ENCODE peak calls at places on chromosomes 5 and 9, in five cellular contexts. One of them, this sample, is unnamed.

GRCh38 chr9:77731930-77732329 is 83.8 kb upstream of the GNA14 start:
- DNase-seq in fibroblast of mammary gland: no peak
- DNase-seq in A549: no peak
- DNase-seq in heart right ventricle: no peak
- DNase-seq in PC-3: no peak
- DNase-seq in this sample: peak

GRCh38 chr9:137813167-137813566 is 64.4 kb upstream of the CACNA1B start:
- DNase-seq in fibroblast of mammary gland: no peak
- DNase-seq in A549: no peak
- DNase-seq in heart right ventricle: no peak
- DNase-seq in PC-3: no peak
- DNase-seq in this sample: no peak

GRCh38 chr9:2414465-2414864 is 207.1 kb upstream of the VLDLR start:
- DNase-seq in A549: no peak
- DNase-seq in fibroblast of mammary gland: no peak
- DNase-seq in heart right ventricle: no peak
- DNase-seq in PC-3: peak
- DNase-seq in this sample: peak

GRCh38 chr5:122180863-122181519 is 51.6 kb downstream of the ZNF474 start:
- DNase-seq in PC-3: peak
- DNase-seq in fibroblast of mammary gland: peak
- DNase-seq in heart right ventricle: no peak
- DNase-seq in A549: no peak
- DNase-seq in this sample: peak

GRCh38 chr9:130303613-130304055 is 38.1 kb downstream of the HMCN2 start:
- DNase-seq in A549: no peak
- DNase-seq in heart right ventricle: no peak
- DNase-seq in PC-3: no peak
- DNase-seq in fibroblast of mammary gland: no peak
- DNase-seq in this sample: no peak

GRCh38 chr5:148816822-148817221 is 9.6 kb upstream of the ADRB2 start:
- DNase-seq in PC-3: no peak
- DNase-seq in A549: no peak
- DNase-seq in heart right ventricle: no peak
- DNase-seq in fibroblast of mammary gland: no peak
- DNase-seq in this sample: no peak

GRCh38 chr5:100790170-100790665 is 112.9 kb downstream of the ST8SIA4 start:
- DNase-seq in PC-3: peak
- DNase-seq in A549: no peak
- DNase-seq in fibroblast of mammary gland: no peak
- DNase-seq in heart right ventricle: no peak
- DNase-seq in this sample: no peak

GRCh38 chr9:7961076-7961475 is 161.5 kb upstream of the DMAC1 start:
- DNase-seq in fibroblast of mammary gland: no peak
- DNase-seq in PC-3: no peak
- DNase-seq in heart right ventricle: no peak
- DNase-seq in A549: no peak
- DNase-seq in this sample: no peak

GRCh38 chr5:62621280-62621679 is 42.7 kb downstream of the LRRC70 start:
- DNase-seq in A549: no peak
- DNase-seq in heart right ventricle: no peak
- DNase-seq in fibroblast of mammary gland: no peak
- DNase-seq in PC-3: no peak
- DNase-seq in this sample: no peak

GRCh38 chr9:68978054-68978453 is 35.9 kb downstream of the PRKACG start:
- DNase-seq in PC-3: no peak
- DNase-seq in fibroblast of mammary gland: no peak
- DNase-seq in A549: no peak
- DNase-seq in heart right ventricle: no peak
- DNase-seq in this sample: no peak

GRCh38 chr9:131013771-131014676 is 5.0 kb downstream of the LAMC3 start:
- DNase-seq in A549: no peak
- DNase-seq in heart right ventricle: no peak
- DNase-seq in fibroblast of mammary gland: peak
- DNase-seq in PC-3: no peak
- DNase-seq in this sample: no peak

GRCh38 chr9:5614192-5614591 is 14.7 kb upstream of the RIC1 start:
- DNase-seq in fibroblast of mammary gland: no peak
- DNase-seq in A549: no peak
- DNase-seq in heart right ventricle: no peak
- DNase-seq in PC-3: no peak
- DNase-seq in this sample: no peak

GRCh38 chr5:157214399-157214798 is 33.8 kb downstream of the ITK start:
- DNase-seq in heart right ventricle: no peak
- DNase-seq in A549: no peak
- DNase-seq in PC-3: no peak
- DNase-seq in fibroblast of mammary gland: no peak
- DNase-seq in this sample: no peak

GRCh38 chr9:133140606-133141005 is 19.6 kb upstream of the RALGDS start:
- DNase-seq in PC-3: no peak
- DNase-seq in fibroblast of mammary gland: no peak
- DNase-seq in A549: no peak
- DNase-seq in heart right ventricle: no peak
- DNase-seq in this sample: no peak

GRCh38 chr5:96601811-96602244 is 60.3 kb upstream of the CAST start:
- DNase-seq in A549: peak
- DNase-seq in heart right ventricle: peak
- DNase-seq in PC-3: peak
- DNase-seq in fibroblast of mammary gland: peak
- DNase-seq in this sample: peak

GRCh38 chr9:137670391-137671195 is 51.8 kb downstream of the EHMT1 start:
- DNase-seq in heart right ventricle: peak
- DNase-seq in A549: no peak
- DNase-seq in fibroblast of mammary gland: peak
- DNase-seq in PC-3: no peak
- DNase-seq in this sample: peak

GRCh38 chr5:103224118-103224893 is 34.3 kb upstream of the MACIR start:
- DNase-seq in A549: no peak
- DNase-seq in heart right ventricle: peak
- DNase-seq in fibroblast of mammary gland: peak
- DNase-seq in PC-3: peak
- DNase-seq in this sample: peak

GRCh38 chr5:159826351-159827222 is 89.7 kb upstream of the ADRA1B start:
- DNase-seq in heart right ventricle: no peak
- DNase-seq in fibroblast of mammary gland: peak
- DNase-seq in A549: peak
- DNase-seq in PC-3: peak
- DNase-seq in this sample: peak

GRCh38 chr5:33801292-33801691 is 90.5 kb downstream of the ADAMTS12 start:
- DNase-seq in fibroblast of mammary gland: no peak
- DNase-seq in PC-3: no peak
- DNase-seq in heart right ventricle: no peak
- DNase-seq in A549: no peak
- DNase-seq in this sample: no peak

GRCh38 chr5:31119938-31120641 is 73.4 kb upstream of the CDH6 start:
- DNase-seq in heart right ventricle: no peak
- DNase-seq in A549: no peak
- DNase-seq in fibroblast of mammary gland: peak
- DNase-seq in PC-3: peak
- DNase-seq in this sample: no peak

GRCh38 chr5:53407373-53407772 is 73.1 kb upstream of the FST start:
- DNase-seq in PC-3: peak
- DNase-seq in A549: no peak
- DNase-seq in fibroblast of mammary gland: peak
- DNase-seq in heart right ventricle: no peak
- DNase-seq in this sample: peak

GRCh38 chr9:130825051-130825651 is 9.9 kb upstream of the ABL1 start:
- DNase-seq in PC-3: peak
- DNase-seq in fibroblast of mammary gland: peak
- DNase-seq in A549: no peak
- DNase-seq in heart right ventricle: peak
- DNase-seq in this sample: peak

DNA sequence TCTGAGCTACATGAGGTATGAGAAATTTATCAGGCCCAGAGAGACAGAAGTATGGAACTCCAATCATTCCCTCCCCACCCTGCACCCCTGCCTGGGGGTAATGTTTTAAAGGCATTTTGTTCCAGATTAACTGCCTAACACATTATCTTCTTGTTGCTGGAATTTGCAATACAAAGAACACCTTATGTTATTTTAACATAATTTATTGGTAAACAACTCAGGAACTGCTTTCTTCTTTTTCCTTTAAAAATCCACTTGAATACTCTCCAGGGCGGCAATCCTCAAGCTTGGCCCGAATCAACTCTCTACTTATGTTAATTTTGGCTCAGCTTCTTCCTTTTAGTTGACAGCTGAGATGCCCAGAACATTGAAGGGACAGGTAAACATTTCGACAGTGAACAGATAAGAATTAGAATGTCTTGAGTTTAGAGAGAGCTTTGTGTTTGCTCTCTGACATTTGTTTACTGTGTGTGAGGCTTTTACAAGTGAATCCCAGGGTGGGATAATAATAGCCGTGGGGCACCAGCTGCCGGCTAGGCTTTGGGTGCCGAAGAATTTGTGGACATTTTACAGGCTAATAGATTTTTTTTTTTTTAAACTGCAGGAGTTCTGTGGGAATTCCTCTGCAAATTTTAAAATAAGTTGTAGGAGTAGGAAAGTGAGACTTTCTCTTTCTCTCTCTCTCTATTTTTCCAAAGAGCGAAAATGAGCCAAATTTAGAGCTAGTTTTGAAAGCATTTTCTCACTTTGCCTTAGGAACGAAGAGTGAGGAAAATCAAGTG is 96.3 kb upstream of the TAF11L2 start:
- DNase-seq in heart right ventricle: no peak
- DNase-seq in PC-3: peak
- DNase-seq in fibroblast of mammary gland: no peak
- DNase-seq in A549: no peak
- DNase-seq in this sample: no peak
- H3K4me3 ChIP-seq in heart right ventricle: no peak
- H3K4me3 ChIP-seq in PC-3: no peak
- H3K4me3 ChIP-seq in fibroblast of mammary gland: no peak
- H3K4me3 ChIP-seq in A549: no peak
- H3K4me3 ChIP-seq in this sample: no peak

DNA sequence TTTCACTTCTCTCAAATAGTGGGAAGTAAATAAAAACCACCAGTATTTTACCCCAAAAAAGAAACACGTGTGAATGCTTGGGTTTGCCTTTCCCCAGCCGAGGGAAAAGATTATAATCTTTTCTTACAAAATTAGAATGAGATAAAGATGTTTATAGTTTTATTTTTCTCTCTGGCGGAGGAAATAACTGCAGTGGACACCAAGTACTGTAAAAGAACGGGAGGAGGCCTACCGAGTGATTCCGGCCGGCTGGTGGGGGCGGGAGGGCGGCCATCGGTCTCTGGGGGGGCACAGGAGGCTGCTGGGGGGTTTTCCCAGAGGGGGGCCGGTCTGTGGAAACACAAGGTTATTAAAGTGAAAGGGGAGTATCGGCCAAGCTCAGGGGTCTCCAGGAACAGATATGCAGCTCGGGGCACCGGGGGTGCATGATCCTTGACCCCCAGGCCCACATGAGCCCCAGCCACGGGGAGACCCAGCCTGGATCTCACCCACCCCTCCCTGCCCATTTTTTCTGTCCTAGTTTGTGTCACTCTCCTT is 29.4 kb downstream of the LCP2 start:
- DNase-seq in fibroblast of mammary gland: no peak
- DNase-seq in PC-3: no peak
- DNase-seq in A549: no peak
- DNase-seq in heart right ventricle: no peak
- DNase-seq in this sample: no peak
- H3K4me3 ChIP-seq in fibroblast of mammary gland: no peak
- H3K4me3 ChIP-seq in PC-3: peak
- H3K4me3 ChIP-seq in A549: no peak
- H3K4me3 ChIP-seq in heart right ventricle: no peak
- H3K4me3 ChIP-seq in this sample: no peak

DNA sequence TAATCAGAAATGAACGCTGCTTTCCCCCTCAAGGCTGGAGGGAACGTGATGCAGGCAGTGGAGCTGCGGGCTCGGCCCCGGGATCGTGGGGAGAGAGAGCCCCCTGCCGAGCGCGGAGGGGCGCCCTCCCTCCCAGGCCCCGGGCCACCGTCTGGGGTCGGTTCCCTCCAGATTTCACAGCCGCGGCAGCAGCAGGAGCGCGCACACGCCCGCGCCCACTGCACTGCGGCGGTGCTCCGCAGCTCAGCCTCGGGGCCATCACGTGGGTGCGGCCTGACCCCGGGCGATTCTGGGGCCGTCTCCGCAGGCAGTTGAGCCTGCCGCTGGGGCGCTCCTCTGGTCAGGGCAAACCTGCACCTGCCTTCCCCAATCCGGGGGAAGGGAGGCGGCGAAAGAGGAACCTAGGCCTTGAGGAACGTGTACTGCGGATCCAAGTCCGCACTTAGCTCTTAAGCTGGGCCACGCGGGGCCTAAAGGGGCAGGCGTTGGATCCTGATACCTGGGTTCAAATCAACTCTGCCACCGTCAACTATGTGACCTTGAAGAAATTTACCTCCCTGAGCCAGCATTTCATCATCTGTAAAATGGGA is 9.4 kb upstream of the DELE1 start:
- DNase-seq in heart right ventricle: peak
- DNase-seq in PC-3: no peak
- DNase-seq in A549: no peak
- DNase-seq in fibroblast of mammary gland: no peak
- DNase-seq in this sample: no peak
- H3K4me3 ChIP-seq in heart right ventricle: peak
- H3K4me3 ChIP-seq in PC-3: no peak
- H3K4me3 ChIP-seq in A549: no peak
- H3K4me3 ChIP-seq in fibroblast of mammary gland: peak
- H3K4me3 ChIP-seq in this sample: peak

GRCh38 chr9:113578877-113579269 is 115.3 kb downstream of the RGS3 start:
- DNase-seq in fibroblast of mammary gland: peak
- DNase-seq in heart right ventricle: no peak
- DNase-seq in A549: peak
- DNase-seq in PC-3: peak
- DNase-seq in this sample: peak
- H3K4me3 ChIP-seq in fibroblast of mammary gland: no peak
- H3K4me3 ChIP-seq in heart right ventricle: no peak
- H3K4me3 ChIP-seq in A549: no peak
- H3K4me3 ChIP-seq in PC-3: no peak
- H3K4me3 ChIP-seq in this sample: no peak

This sample was measured in cardiac fibroblast.